ENCODE peak calls at places on chromosomes 2 and 18, in six cellular contexts. K is GM23338, S is GM12878, L is HCT116, Z is K562, D is A549. I is an unnamed sample.

GRCh38 chr18:55869547-55869946 is 281.6 kb upstream of the TCF4 start:
- DNase-seq in D (no peak), S (no peak), Z (no peak), L (no peak), K (no peak), I (no peak)

GRCh38 chr2:44168684-44169154 is at the start of gene PPM1B:
- DNase-seq in Z (no peak), D (no peak), K (no peak), L (no peak), S (no peak), I (no peak)

GRCh38 chr2:196675963-196676362 is 36.4 kb downstream of the CCDC150 start:
- DNase-seq in K (no peak), L (no peak), Z (no peak), D (no peak), S (no peak), I (no peak)

GRCh38 chr2:13558368-13558767 is 841.6 kb downstream of the TRIB2 start:
- DNase-seq in S (no peak), L (no peak), D (no peak), Z (no peak), K (no peak), I (peak; percentile 12)

GRCh38 chr2:103739216-103739615 is 977.4 kb downstream of the TMEM182 start:
- DNase-seq in S (no peak), K (no peak), Z (no peak), D (no peak), L (no peak), I (no peak)

GRCh38 chr18:8403713-8404112 is 205.5 kb upstream of the RAB12 start:
- DNase-seq in Z (no peak), S (no peak), K (no peak), L (no peak), D (no peak), I (no peak)

GRCh38 chr2:10352361-10352760 is 49.7 kb downstream of the HPCAL1 start:
- DNase-seq in L (no peak), D (no peak), S (no peak), Z (no peak), K (no peak), I (no peak)

GRCh38 chr2:216691210-216691741 is 4.1 kb downstream of the IGFBP5 start:
- DNase-seq in L (no peak), D (peak; percentile 27), K (peak; percentile 81), S (no peak), Z (peak; percentile 69), I (no peak)

DNA sequence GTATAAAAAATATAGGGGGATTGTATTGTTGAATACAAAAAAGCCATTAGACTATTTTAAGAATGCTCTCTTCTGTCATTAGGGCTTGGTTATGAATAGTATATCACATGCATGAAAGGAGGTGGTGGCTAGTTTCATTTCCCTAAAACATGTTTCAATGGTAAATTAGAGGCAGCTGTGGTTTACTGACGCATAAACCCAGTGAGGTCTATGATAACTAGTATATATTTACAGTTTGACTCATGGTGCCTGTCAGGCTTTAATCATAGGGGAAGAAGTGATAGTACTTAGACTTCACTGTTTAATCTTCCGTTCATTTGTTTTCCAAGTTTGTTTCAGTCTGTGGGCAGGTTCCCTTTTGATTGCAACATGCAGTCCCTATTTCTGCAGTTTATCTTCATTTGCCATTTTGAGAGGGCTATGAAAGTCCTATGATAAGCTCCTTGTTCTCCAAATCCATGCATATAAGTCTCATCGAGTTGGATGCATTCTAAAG is 55.1 kb upstream of the MAP4K3 start:
- DNase-seq in L (no peak), S (peak; percentile 91), K (no peak), Z (peak; percentile 46), D (peak; percentile 62), I (peak; percentile 96)
- TF ChIP-seq REST in L (no peak), S (peak; percentile 36), K (no peak), Z (no peak), D (no peak), I (no peak)

GRCh38 chr18:61323951-61324350 is 9.3 kb upstream of the CDH20 start:
- DNase-seq in Z (no peak), S (no peak), D (no peak), K (no peak), L (no peak), I (no peak)
- TF ChIP-seq REST in Z (no peak), S (no peak), D (no peak), K (no peak), L (no peak), I (no peak)

GRCh38 chr2:239033801-239034560 is 186.1 kb downstream of the TWIST2 start:
- DNase-seq in S (no peak), D (no peak), K (no peak), L (no peak), Z (no peak), I (no peak)

GRCh38 chr2:239035361-239035814 is 187.5 kb downstream of the TWIST2 start:
- DNase-seq in L (peak; percentile 4), D (peak; percentile 88), Z (peak; percentile 87), S (no peak), K (peak; percentile 73), I (peak; percentile 10)

GRCh38 chr2:239036819-239037558 is 189.1 kb downstream of the TWIST2 start:
- DNase-seq in D (no peak), K (no peak), Z (no peak), S (no peak), L (no peak), I (no peak)

GRCh38 chr2:239035997-239036731 is 188.3 kb downstream of the TWIST2 start:
- DNase-seq in L (no peak), Z (no peak), D (no peak), K (peak; percentile 37), S (no peak), I (no peak)

DNA sequence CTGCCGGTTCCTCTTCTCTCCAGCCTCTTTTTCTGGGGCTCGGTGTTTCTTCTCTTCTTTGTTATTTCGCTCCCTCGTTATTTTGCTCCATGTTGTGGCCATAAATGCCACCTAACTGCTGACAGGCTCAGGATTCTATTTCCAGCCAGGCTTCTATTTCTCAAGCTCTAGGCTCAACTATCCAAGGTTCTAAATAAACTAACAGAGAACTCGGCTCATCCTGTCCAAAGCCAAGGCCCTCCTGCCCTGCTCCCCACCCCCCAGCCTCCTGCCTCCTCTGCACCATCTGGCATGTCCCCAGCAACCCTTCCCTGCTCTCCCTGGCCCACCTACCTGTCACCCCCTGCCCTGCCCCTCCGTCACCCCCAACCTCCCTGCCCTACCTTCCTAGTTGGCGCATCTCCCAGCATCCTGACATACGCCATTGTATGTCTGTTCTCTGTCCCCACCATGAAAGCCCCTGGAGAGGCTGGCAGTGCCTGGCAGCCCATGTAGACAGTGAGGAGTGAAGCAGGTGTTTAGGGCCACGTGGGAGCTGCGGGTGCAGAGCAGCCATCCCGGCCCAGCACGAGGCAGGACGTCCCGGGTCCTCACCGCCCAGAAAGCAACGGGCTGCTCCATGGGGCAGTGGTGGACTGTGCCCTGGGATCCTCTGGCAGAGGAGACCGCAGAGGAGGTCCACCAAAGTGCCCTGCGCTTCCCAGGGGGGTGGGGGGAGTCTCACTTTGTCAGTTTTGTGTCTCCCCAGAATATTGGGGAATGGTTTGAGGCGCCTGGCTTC is 186.9 kb downstream of the TWIST2 start:
- DNase-seq in D (no peak), Z (no peak), K (no peak), L (no peak), S (no peak), I (no peak)
- TF ChIP-seq REST in D (no peak), Z (no peak), K (no peak), L (no peak), S (no peak), I (no peak)

DNA sequence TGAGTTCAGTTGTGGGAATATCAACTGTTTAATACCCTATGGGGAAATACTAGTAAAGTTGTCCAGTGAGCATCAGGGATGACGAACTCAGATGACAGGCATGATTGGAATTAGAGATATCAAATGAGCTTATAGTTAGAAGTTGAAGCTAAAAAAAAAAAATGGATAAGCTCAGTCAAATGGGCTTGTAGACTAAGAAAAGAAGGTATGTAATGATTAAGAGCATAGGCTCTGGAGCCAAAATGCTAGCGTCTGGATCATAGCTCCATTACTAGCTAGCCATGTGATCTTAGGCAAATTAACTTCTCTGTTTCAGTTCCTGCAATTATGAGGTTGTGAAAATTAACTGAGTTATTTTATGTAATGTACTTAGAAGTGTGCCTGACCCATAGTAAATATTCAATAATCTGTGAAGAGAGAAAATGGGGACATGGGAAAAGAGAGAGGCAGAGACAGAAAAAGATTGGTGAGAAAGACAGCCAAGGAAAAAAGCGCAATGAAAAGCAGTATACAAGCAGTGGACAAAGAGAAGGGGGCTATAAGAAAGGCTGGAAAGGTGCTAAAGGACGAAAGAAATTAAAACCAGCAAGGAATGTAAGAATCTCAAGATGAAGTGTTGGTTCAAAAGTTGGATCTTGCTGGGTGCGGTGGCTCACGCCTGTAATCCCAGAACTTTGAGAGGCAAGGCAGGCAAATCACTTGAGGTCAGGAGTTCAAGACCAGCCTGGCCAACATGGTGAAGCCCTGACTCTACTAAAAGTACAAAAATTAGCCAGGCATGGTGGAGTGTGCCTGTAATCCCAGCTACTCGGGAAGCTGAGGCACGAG is 95.6 kb upstream of the SLC39A10 start:
- DNase-seq in S (peak; percentile 82), D (peak; percentile 36), Z (no peak), L (no peak), K (no peak), I (no peak)
- TF ChIP-seq REST in S (no peak), D (no peak), Z (no peak), L (no peak), K (no peak), I (no peak)

GRCh38 chr2:116724550-116724949 is 1089.9 kb upstream of the DDX18 start:
- DNase-seq in S (no peak), K (no peak), L (no peak), Z (no peak), D (no peak), I (no peak)
- TF ChIP-seq REST in S (no peak), K (no peak), L (no peak), Z (no peak), D (no peak), I (no peak)

GRCh38 chr18:6487027-6487426 is 72.3 kb upstream of the L3MBTL4 start:
- DNase-seq in D (no peak), L (no peak), Z (no peak), S (no peak), K (peak; percentile 67), I (no peak)
- TF ChIP-seq REST in D (no peak), L (no peak), Z (no peak), S (no peak), K (no peak), I (no peak)